ENCODE peak calls at places on chromosomes 1 and 21, in four cellular contexts. A is right lobe of liver, J is GM12891, B is ovary. N is an unnamed sample.

GRCh38 chr1:4771721-4772120 is 117.3 kb downstream of the AJAP1 start:
- DNase-seq in J (no peak), B (no peak), A (no peak), N (no peak)

GRCh38 chr1:39332828-39333227 is 128.3 kb downstream of the MACF1 start:
- DNase-seq in J (no peak), A (no peak), B (no peak), N (no peak)

GRCh38 chr1:165842363-165843129 is 15.1 kb downstream of the UCK2 start:
- DNase-seq in B (no peak), J (no peak), A (no peak), N (peak; percentile 50)

GRCh38 chr1:24266398-24266941 is 52.7 kb upstream of the GRHL3 start:
- DNase-seq in J (no peak), A (no peak), B (no peak), N (no peak)

GRCh38 chr1:93690921-93691789 is 9.5 kb upstream of the BCAR3 start:
- DNase-seq in J (no peak), A (no peak), B (no peak), N (no peak)

GRCh38 chr1:53860967-53861411 is 22.9 kb upstream of the NDC1 start:
- DNase-seq in J (no peak), A (no peak), B (no peak), N (peak; percentile 77)

GRCh38 chr1:161258439-161259386 is at the start of gene PCP4L1:
- DNase-seq in J (peak; percentile 73), A (peak; percentile 84), B (peak; percentile 65), N (no peak)

GRCh38 chr1:198959032-198959431 is 320.2 kb downstream of the PTPRC start:
- DNase-seq in B (no peak), A (no peak), J (no peak), N (no peak)

GRCh38 chr21:32325706-32326105 is 27.1 kb downstream of the MRAP start:
- DNase-seq in A (no peak), J (no peak), B (no peak), N (no peak)

GRCh38 chr1:95021085-95021484 is 51.7 kb downstream of the ALG14 start:
- DNase-seq in J (no peak), B (no peak), A (no peak), N (no peak)

GRCh38 chr21:39630191-39630591 is 17.5 kb downstream of the B3GALT5 start:
- DNase-seq in B (no peak), J (no peak), A (no peak), N (no peak)

GRCh38 chr1:18951818-18952391 is 4.6 kb downstream of the IFFO2 start:
- DNase-seq in A (peak; percentile 54), B (no peak), J (peak; percentile 68), N (no peak)

GRCh38 chr21:31103163-31103562 is 64.9 kb upstream of the KRTAP19-8 start:
- DNase-seq in B (no peak), A (no peak), J (no peak), N (no peak)

GRCh38 chr1:224294775-224295174 is 35.2 kb downstream of the NVL start:
- DNase-seq in B (no peak), J (no peak), A (no peak), N (no peak)

GRCh38 chr1:36583980-36584805 is 101.5 kb upstream of the CSF3R start:
- DNase-seq in B (no peak), A (no peak), J (no peak), N (no peak)

GRCh38 chr1:52055066-52055853 is at the start of gene TXNDC12:
- DNase-seq in J (peak; percentile 46), A (peak; percentile 91), B (peak; percentile 77), N (peak; percentile 63)
- TF ChIP-seq POLR2A in J (peak; percentile 68), A (peak; percentile 90), B (peak; percentile 62), N (peak; percentile 69)

GRCh38 chr1:47507921-47508894 is 70.4 kb downstream of the FOXD2 start:
- DNase-seq in J (no peak), A (peak; percentile 81), B (no peak), N (peak; percentile 27)

GRCh38 chr1:47507140-47507539 is 69.3 kb downstream of the FOXD2 start:
- DNase-seq in J (no peak), A (no peak), B (no peak), N (no peak)

GRCh38 chr1:47510282-47510811 is 72.5 kb downstream of the FOXD2 start:
- DNase-seq in B (no peak), A (no peak), J (no peak), N (no peak)

GRCh38 chr1:47511825-47512224 is 74.0 kb downstream of the FOXD2 start:
- DNase-seq in J (no peak), A (no peak), B (no peak), N (no peak)

DNA sequence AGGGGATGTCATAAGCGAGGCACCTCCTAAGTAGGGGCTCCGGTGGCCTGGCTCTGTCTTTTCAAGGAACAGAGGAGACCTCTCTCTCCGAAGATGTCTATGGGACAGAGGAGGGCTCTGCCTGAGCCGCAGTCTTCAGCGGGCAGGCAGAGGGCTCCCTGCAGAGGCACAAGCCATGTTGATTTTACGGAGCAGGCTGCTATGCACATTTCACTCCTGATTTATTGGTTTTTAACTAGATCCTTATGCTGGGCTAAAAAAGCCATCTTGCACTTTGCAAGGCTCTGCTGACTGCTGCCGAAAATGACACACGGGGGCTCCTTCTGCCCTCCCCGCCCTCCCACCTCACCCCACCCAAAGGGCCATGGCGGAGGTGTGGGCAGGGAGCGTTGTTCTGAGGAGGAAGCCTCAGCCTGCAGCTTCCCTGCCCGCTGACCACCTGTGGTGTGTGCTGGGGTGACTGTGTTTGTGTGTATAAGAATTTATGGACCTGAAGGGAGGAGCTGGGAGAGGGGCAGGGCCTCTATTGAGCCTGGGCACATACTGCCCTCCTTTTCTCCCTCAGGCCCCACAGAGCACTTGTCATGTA is 71.2 kb downstream of the FOXD2 start:
- DNase-seq in B (no peak), J (no peak), A (no peak), N (no peak)
- TF ChIP-seq POLR2A in B (no peak), J (no peak), A (no peak), N (no peak)

GRCh38 chr1:233294991-233295774 is at the start of gene PCNX2:
- DNase-seq in A (no peak), J (peak; percentile 61), B (peak; percentile 54), N (no peak)
- TF ChIP-seq POLR2A in A (no peak), J (no peak), B (no peak), N (no peak)

DNA sequence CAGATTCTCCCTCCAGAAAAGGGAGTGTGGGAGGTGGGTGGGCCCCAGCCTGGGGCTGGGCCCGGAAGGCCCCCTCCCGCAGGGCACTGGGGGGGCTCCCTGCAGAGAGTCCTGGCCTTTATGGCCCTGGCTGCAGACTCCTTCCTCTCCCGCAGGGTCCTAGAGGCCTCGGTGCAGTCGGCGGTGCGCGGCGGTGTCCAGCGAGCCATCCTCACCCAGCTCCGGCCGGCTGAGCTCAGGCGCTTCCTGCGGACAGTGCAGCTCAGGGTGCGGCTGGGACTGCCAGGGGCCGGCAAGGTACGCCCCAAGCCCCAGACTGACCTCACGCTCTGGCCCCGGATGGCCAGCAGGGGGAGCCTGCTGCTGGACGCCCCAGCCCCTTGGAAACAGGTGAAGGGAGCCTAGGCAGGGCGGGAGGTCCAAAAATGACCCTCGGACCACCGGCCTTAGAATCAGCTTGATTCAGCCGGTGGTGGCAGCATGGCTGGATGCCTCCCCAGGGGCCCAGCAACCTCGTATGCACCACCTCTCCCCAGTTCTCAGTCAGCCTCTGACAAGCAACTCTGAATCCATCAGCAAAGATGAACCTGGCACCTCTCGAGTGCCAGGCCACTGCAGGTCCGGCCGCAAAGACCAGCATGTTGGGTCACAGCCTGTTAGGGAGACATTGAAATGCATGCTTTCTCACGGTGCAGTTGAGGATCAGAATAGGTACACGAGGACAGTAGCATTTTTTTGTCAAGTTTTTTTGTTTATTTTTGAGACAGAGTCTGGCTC is 20.6 kb downstream of the MTHFR start:
- DNase-seq in B (peak; percentile 76), A (peak; percentile 79), J (peak; percentile 77), N (peak; percentile 80)
- TF ChIP-seq POLR2A in B (no peak), A (no peak), J (no peak), N (peak; percentile 63)

GRCh38 chr1:15605398-15606080 is 11.7 kb upstream of the DDI2 start:
- DNase-seq in B (no peak), A (no peak), J (no peak), N (no peak)

GRCh38 chr1:15598436-15598835 is 13.6 kb upstream of the AGMAT start:
- DNase-seq in A (no peak), J (no peak), B (no peak), N (no peak)

GRCh38 chr1:15603050-15603965 is 13.9 kb upstream of the DDI2 start:
- DNase-seq in J (peak; percentile 97), B (peak; percentile 95), A (peak; percentile 99), N (peak; percentile 96)
- TF ChIP-seq POLR2A in J (peak; percentile 66), B (peak; percentile 51), A (peak; percentile 46), N (peak; percentile 77)

DNA sequence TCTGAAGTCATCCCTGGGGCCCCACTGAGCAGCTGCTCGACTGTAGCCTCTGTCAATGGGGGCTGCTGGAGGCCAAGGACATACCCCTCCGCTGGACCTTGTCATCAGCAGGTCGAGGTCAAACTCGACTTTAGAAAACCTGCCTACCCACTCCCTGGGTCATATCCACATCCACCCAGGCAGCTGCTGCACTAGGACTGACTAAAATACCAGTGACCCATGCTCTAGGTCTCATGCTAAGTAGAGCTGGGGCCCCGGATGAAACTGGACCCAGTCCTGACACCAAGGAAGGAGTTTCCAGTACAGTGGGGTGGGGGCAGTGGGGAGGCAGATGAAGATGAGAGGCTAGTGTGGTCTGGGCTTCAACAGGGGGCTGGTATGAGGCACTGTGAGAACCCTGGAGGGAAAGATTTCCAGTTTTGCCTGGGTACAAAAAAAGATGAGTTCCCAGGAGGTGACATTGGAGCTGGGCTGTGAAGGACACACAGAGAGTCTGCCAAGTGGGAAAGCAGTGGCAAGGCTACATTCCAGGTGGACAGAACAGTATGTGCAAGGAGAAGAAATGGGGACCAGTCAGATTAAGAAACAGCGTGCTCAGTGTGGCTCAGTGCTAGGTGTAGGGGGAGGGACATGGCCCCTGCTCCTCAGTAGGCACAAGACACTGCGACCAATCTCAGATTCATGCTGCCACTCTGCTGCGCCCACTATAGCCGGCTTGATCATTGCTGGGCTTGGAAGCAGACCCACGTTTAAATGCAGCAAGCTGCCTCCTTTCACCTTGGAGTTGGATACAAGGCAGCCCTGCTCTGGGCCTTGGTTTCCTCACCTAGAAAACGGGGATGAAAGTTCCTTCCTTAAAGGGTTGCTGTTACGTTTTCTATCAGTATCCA is 12.3 kb downstream of the SLC2A1 start:
- DNase-seq in A (no peak), J (no peak), B (no peak), N (no peak)
- TF ChIP-seq POLR2A in A (no peak), J (no peak), B (no peak), N (peak; percentile 51)

GRCh38 chr1:25543425-25544242 is at the start of gene LDLRAP1:
- DNase-seq in A (peak; percentile 82), B (peak; percentile 87), J (peak; percentile 84), N (peak; percentile 90)
- TF ChIP-seq POLR2A in A (peak; percentile 94), B (peak; percentile 80), J (no peak), N (peak; percentile 34)

N was measured in erythroblast.